ENCODE peak calls at places on chromosomes 6 and 20, in eight cellular contexts. N is heart left ventricle, M is spleen, C is thyroid gland, L is uterus, K is sigmoid colon, B is tibial nerve, I is Peyer's patch. X is an unnamed sample.

GRCh38 chr20:15986690-15987089 is 586.6 kb downstream of the KIF16B start:
- DNase-seq in N (no peak), M (no peak), C (no peak), L (no peak), K (no peak), B (no peak), I (no peak), X (no peak)

GRCh38 chr6:133761706-133762105 is 127.2 kb upstream of the TCF21 start:
- DNase-seq in N (no peak), M (no peak), C (no peak), L (no peak), K (no peak), B (no peak), I (no peak), X (no peak)

GRCh38 chr6:158066161-158066781 is 84.6 kb downstream of the SYNJ2 start:
- DNase-seq in N (no peak), M (no peak), C (no peak), L (no peak), K (peak), B (no peak), I (no peak), X (no peak)

GRCh38 chr20:57934007-57934805 is 224.4 kb upstream of the PMEPA1 start:
- DNase-seq in N (no peak), M (no peak), C (no peak), L (no peak), K (no peak), B (no peak), I (no peak), X (no peak)

GRCh38 chr6:69026715-69027114 is 391.6 kb downstream of the ADGRB3 start:
- DNase-seq in N (no peak), M (no peak), C (no peak), L (no peak), K (no peak), B (no peak), I (no peak), X (no peak)

GRCh38 chr20:63115651-63116411 is 100.1 kb downstream of the YTHDF1 start:
- DNase-seq in N (peak), M (peak), C (no peak), L (no peak), K (no peak), B (no peak), I (no peak), X (no peak)

GRCh38 chr20:51500311-51500710 is 42.2 kb downstream of the NFATC2 start:
- DNase-seq in N (no peak), M (peak), C (no peak), L (no peak), K (no peak), B (no peak), I (no peak), X (no peak)

GRCh38 chr6:32152414-32153251 is 894 bp upstream of the PRRT1 start:
- DNase-seq in N (no peak), M (no peak), C (peak), L (peak), K (no peak), B (no peak), I (no peak), X (no peak)

GRCh38 chr20:61332016-61332975 is 80.2 kb downstream of the CDH4 start:
- DNase-seq in N (peak), M (peak), C (no peak), L (no peak), K (peak), B (no peak), I (no peak), X (no peak)

GRCh38 chr20:25288291-25289181 is 40.7 kb downstream of the PYGB start:
- DNase-seq in N (peak), M (peak), C (no peak), L (peak), K (peak), B (no peak), I (peak), X (peak)

GRCh38 chr6:131955876-131956275 is 4.7 kb upstream of the CCN2 start:
- DNase-seq in N (no peak), M (no peak), C (no peak), L (no peak), K (no peak), B (no peak), I (no peak), X (no peak)

GRCh38 chr6:99093781-99094180 is 146.0 kb upstream of the FBXL4 start:
- DNase-seq in N (no peak), M (no peak), C (no peak), L (no peak), K (no peak), B (no peak), I (no peak), X (no peak)

GRCh38 chr6:22717906-22718305 is 148.5 kb downstream of the HDGFL1 start:
- DNase-seq in N (no peak), M (no peak), C (peak), L (peak), K (no peak), B (no peak), I (no peak), X (no peak)

GRCh38 chr6:21769405-21769851 is 175.9 kb downstream of the SOX4 start:
- DNase-seq in N (peak), M (no peak), C (no peak), L (peak), K (no peak), B (no peak), I (no peak), X (no peak)

GRCh38 chr20:37721751-37722150 is 27.9 kb downstream of the CTNNBL1 start:
- DNase-seq in N (no peak), M (no peak), C (no peak), L (no peak), K (no peak), B (no peak), I (no peak), X (no peak)

GRCh38 chr6:112502348-112503130 is 155.4 kb downstream of the RFPL4B start:
- DNase-seq in N (no peak), M (no peak), C (no peak), L (no peak), K (no peak), B (no peak), I (no peak), X (no peak)

GRCh38 chr6:131678401-131678800 is 22.8 kb downstream of the OR2A4 start:
- DNase-seq in N (no peak), M (no peak), C (no peak), L (no peak), K (no peak), B (no peak), I (no peak), X (no peak)

GRCh38 chr20:8642247-8642646 is 426.6 kb upstream of the PLCB4 start:
- DNase-seq in N (no peak), M (no peak), C (no peak), L (no peak), K (no peak), B (no peak), I (no peak), X (no peak)

GRCh38 chr20:32249030-32249738 is 28.3 kb upstream of the KIF3B start:
- DNase-seq in N (no peak), M (peak), C (no peak), L (no peak), K (no peak), B (no peak), I (no peak), X (no peak)

GRCh38 chr20:37670426-37670825 is 23.4 kb upstream of the CTNNBL1 start:
- DNase-seq in N (no peak), M (no peak), C (peak), L (no peak), K (peak), B (no peak), I (no peak), X (no peak)

GRCh38 chr6:39426057-39426592 is 103.6 kb upstream of the KCNK16 start:
- DNase-seq in N (no peak), M (no peak), C (no peak), L (no peak), K (no peak), B (no peak), I (no peak), X (no peak)

DNA sequence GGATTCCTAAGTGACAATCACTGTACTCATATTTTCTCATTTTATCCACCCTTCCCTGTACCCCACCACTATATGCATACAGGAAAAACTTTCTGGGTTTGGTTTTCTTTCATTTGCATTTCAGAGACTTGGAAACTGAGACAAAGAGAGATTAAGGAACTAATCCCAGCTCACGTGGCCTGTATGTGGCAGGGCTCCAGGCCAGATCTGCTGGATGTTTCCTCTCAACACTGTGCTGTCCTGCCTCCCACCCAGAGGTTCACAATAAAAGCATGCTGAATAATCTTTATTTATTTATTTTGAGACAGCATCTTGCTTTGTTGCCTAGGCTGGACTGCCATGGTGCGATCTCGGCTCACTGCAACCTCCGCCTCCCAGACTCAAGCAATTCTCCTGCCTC is 50.2 kb downstream of the CEP162 start:
- DNase-seq in N (no peak), M (no peak), C (no peak), L (no peak), K (no peak), B (no peak), I (peak), X (no peak)
- TF ChIP-seq POLR2A in N (no peak), M (no peak), C (no peak), L (no peak), K (no peak), B (no peak), I (no peak), X (no peak)

GRCh38 chr6:129980821-129981220 is 37.6 kb upstream of the L3MBTL3 start:
- DNase-seq in N (no peak), M (no peak), C (no peak), L (no peak), K (no peak), B (no peak), I (no peak), X (no peak)

GRCh38 chr6:129978148-129978916 is 40.0 kb upstream of the L3MBTL3 start:
- DNase-seq in N (no peak), M (no peak), C (no peak), L (no peak), K (no peak), B (no peak), I (no peak), X (no peak)

DNA sequence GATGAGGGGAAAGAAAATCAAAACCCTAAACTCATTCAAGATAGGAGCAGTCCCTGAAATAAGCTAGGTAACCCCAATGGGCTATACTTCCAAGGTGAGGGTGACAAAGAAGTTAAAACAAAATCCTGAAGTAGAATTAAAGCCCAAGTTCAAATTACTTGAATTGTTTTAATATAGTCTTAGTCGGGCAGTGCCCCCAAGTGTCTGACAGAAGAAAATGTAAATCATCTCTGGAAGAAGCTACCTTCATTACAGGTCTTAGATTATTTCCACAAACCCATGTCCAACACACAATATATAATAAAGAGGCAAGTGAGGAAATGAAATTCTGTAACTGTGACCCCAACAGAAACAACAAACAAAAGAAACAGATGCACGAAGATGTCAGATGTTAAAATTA is 36.8 kb upstream of the L3MBTL3 start:
- DNase-seq in N (no peak), M (no peak), C (no peak), L (no peak), K (no peak), B (no peak), I (no peak), X (no peak)
- TF ChIP-seq CTCF in N (no peak), M (no peak), C (no peak), L (no peak), K (no peak), B (no peak), I (no peak), X (no peak)

DNA sequence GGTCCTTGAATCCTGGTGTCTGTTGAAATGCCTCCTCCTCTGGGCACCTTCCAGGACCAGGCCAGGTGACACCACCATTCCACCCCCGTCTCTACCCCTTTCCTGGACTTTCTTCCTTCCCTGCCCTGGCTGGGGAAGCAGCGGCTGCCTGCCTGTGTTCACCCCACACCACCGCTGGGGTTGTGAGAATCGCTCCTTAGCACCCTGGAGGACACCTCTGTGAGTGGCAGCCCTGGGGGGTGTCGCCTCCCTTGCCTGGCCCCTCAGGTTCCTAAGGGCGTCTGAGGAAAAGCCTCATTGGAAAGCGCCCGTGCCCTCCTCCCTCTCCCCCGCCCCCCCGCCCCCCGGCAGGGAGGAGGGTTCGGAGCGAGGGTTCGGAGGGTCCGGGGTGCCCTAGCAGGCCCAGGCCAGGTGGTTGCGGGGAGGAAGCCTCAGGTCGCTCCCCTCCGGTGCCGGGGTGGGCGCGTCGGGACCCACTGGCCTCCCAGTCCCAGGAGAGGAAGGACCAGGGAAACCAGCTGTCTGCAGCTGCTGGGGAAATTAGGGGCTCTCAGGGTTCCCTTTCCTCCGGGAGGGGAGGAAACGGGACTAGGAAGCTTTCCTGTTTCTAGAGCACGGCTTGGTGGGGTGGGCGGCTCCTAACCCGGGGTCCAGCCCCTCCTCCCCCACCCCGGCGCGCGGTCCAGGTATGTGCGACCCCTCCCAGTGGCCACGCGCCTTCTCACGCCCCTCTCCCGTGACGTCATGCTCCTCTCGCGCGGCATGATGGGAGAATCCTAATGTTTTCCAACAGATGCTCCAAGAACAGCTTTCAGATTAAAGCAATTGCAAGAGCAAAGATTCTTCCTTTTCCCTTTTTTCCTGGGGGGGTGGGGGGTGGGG is at the start of gene PHACTR3:
- DNase-seq in N (no peak), M (no peak), C (no peak), L (no peak), K (no peak), B (no peak), I (no peak), X (no peak)
- H3K4me3 ChIP-seq in N (peak), M (peak), C (no peak), L (no peak), K (no peak), B (no peak), I (peak), X (no peak)

DNA sequence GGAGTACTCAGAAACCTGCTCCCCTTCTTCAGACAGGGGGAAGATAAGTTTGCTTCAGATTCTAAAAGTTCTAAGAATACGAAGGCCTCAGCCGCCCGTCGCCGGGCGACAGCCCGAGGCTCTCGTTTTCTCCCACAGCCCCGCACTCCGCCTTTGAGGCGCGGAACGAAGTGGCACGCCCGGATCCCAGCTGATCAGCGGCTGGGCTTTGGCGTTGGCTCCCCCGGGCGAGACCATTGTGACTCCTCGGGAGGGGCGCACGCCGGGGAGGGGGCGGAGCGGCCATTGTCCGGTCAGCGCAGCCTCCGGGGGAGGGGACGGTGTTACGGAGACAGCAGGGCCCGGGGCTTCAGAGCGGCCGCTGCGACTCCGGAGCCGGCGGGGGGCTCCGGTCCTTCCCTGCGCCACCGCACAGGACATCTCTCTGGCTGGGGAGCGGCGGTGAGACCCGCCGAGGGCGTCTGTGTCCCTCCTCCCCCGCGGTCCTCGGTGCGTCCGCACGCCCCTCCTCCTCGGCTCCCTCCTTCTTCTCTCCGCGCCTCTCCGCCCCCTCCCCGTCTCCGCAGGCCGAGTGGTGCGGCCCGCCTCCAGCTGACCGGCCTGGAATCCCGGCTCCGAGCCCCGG is at the start of gene ZFAND3:
- DNase-seq in N (peak), M (peak), C (peak), L (peak), K (peak), B (peak), I (peak), X (peak)
- TF ChIP-seq POLR2A in N (peak), M (no peak), C (no peak), L (peak), K (no peak), B (no peak), I (peak), X (no peak)

GRCh38 chr6:160930547-160931377 is 60.8 kb upstream of the MAP3K4 start:
- DNase-seq in N (peak), M (peak), C (peak), L (peak), K (peak), B (peak), I (peak), X (peak)

GRCh38 chr6:160931378-160932343 is 59.9 kb upstream of the MAP3K4 start:
- DNase-seq in N (no peak), M (no peak), C (no peak), L (peak), K (no peak), B (no peak), I (no peak), X (no peak)

GRCh38 chr6:160926281-160927276 is 65.0 kb upstream of the MAP3K4 start:
- DNase-seq in N (no peak), M (no peak), C (no peak), L (no peak), K (no peak), B (no peak), I (no peak), X (no peak)

GRCh38 chr6:160929831-160930230 is 61.7 kb upstream of the MAP3K4 start:
- DNase-seq in N (no peak), M (no peak), C (no peak), L (no peak), K (no peak), B (no peak), I (no peak), X (no peak)

GRCh38 chr6:160927416-160927815 is 64.2 kb upstream of the MAP3K4 start:
- DNase-seq in N (no peak), M (no peak), C (no peak), L (no peak), K (no peak), B (no peak), I (no peak), X (no peak)
- TF ChIP-seq CTCF in N (no peak), M (no peak), C (no peak), L (no peak), K (no peak), B (no peak), I (no peak), X (no peak)

X was measured in right lobe of liver.